ENCODE peak calls at places on chromosomes 6 and 20, in eight cellular contexts. A is GM20000; G is tibial nerve; J is fibroblast of the conjunctiva; P is heart left ventricle; Y is iPS-NIHi11; U is brain pericyte; Q is CD4-positive, alpha-beta T cell. L is an unnamed sample.

GRCh38 chr20:24775966-24776365 is 173.1 kb upstream of the CST7 start:
- DNase-seq in A (no peak), G (no peak), J (no peak), P (no peak), Y (no peak), U (no peak), Q (no peak), L (no peak)

GRCh38 chr20:46800405-46800804 is 91.0 kb downstream of the SLC2A10 start:
- DNase-seq in A (no peak), G (no peak), J (no peak), P (no peak), Y (no peak), U (no peak), Q (no peak), L (no peak)

GRCh38 chr6:41371992-41372525 is 36.7 kb downstream of the NCR2 start:
- DNase-seq in A (peak; percentile 39), G (no peak), J (no peak), P (no peak), Y (peak; percentile 18), U (no peak), Q (no peak), L (no peak)

GRCh38 chr6:169799474-169799926 is 48.1 kb downstream of the ERMARD start:
- DNase-seq in A (no peak), G (no peak), J (no peak), P (no peak), Y (no peak), U (no peak), Q (no peak), L (no peak)

GRCh38 chr6:30615219-30615957 is 1.7 kb downstream of the PPP1R10 start:
- DNase-seq in A (no peak), G (no peak), J (peak; percentile 93), P (no peak), Y (no peak), U (peak; percentile 67), Q (peak; percentile 50), L (peak; percentile 51)

GRCh38 chr6:55040102-55040848 is 134.0 kb upstream of the HCRTR2 start:
- DNase-seq in A (no peak), G (no peak), J (no peak), P (no peak), Y (no peak), U (no peak), Q (no peak), L (peak; percentile 69)

GRCh38 chr20:41150664-41151063 is 13.3 kb downstream of the PLCG1 start:
- DNase-seq in A (no peak), G (no peak), J (no peak), P (no peak), Y (no peak), U (no peak), Q (no peak), L (no peak)

GRCh38 chr20:7859371-7859802 is 80.9 kb downstream of the HAO1 start:
- DNase-seq in A (peak; percentile 16), G (peak; percentile 41), J (peak; percentile 56), P (no peak), Y (peak; percentile 38), U (no peak), Q (no peak), L (peak; percentile 67)

GRCh38 chr6:13428528-13429405 is 58.6 kb downstream of the GFOD1 start:
- DNase-seq in A (peak; percentile 43), G (no peak), J (no peak), P (no peak), Y (no peak), U (no peak), Q (no peak), L (no peak)

GRCh38 chr20:57813870-57814269 is 104.1 kb upstream of the PMEPA1 start:
- DNase-seq in A (no peak), G (no peak), J (no peak), P (no peak), Y (no peak), U (no peak), Q (no peak), L (no peak)

GRCh38 chr6:42661540-42662153 is 60.8 kb downstream of the PRPH2 start:
- DNase-seq in A (peak; percentile 61), G (peak; percentile 90), J (peak; percentile 57), P (peak; percentile 82), Y (peak; percentile 71), U (peak; percentile 11), Q (peak; percentile 85), L (peak; percentile 49)

GRCh38 chr6:43038727-43039126 is 14.9 kb downstream of the CUL7 start:
- DNase-seq in A (no peak), G (no peak), J (no peak), P (no peak), Y (no peak), U (no peak), Q (no peak), L (no peak)

GRCh38 chr6:133236898-133237297 is 4.3 kb upstream of the EYA4 start:
- DNase-seq in A (no peak), G (peak; percentile 41), J (peak; percentile 40), P (no peak), Y (no peak), U (no peak), Q (no peak), L (peak; percentile 66)

GRCh38 chr6:121042766-121043165 is 291.5 kb downstream of the TBC1D32 start:
- DNase-seq in A (no peak), G (no peak), J (no peak), P (no peak), Y (no peak), U (no peak), Q (no peak), L (no peak)

GRCh38 chr6:71181565-71181964 is 107.0 kb upstream of the OGFRL1 start:
- DNase-seq in A (no peak), G (no peak), J (no peak), P (no peak), Y (peak; percentile 69), U (no peak), Q (no peak), L (no peak)

GRCh38 chr6:30716879-30717128 is 277 bp downstream of the MDC1 start:
- DNase-seq in A (no peak), G (no peak), J (no peak), P (no peak), Y (no peak), U (no peak), Q (no peak), L (no peak)

L was measured in stromal cell of bone marrow.